ENCODE peak calls at places on chromosome 15, in nine cellular contexts. One of them, this sample, is unnamed.

GRCh38 chr15:90482124-90483011 is 47.4 kb upstream of the CRTC3 start:
- DNase-seq in RWPE1: peak
- DNase-seq in PC-3: peak
- DNase-seq in AG04450: peak
- DNase-seq in heart left ventricle: no peak
- DNase-seq in RWPE2: no peak
- DNase-seq in psoas muscle: no peak
- DNase-seq in breast epithelium: no peak
- DNase-seq in tibial nerve: peak
- DNase-seq in this sample: no peak

GRCh38 chr15:89822951-89823701 is 8.5 kb upstream of the ANPEP start:
- DNase-seq in tibial nerve: no peak
- DNase-seq in breast epithelium: no peak
- DNase-seq in psoas muscle: no peak
- DNase-seq in RWPE2: no peak
- DNase-seq in PC-3: peak
- DNase-seq in heart left ventricle: no peak
- DNase-seq in AG04450: no peak
- DNase-seq in RWPE1: no peak
- DNase-seq in this sample: no peak

GRCh38 chr15:55535436-55535835 is 27.4 kb upstream of the DNAAF4 start:
- DNase-seq in psoas muscle: no peak
- DNase-seq in RWPE1: no peak
- DNase-seq in RWPE2: no peak
- DNase-seq in AG04450: no peak
- DNase-seq in tibial nerve: no peak
- DNase-seq in PC-3: no peak
- DNase-seq in heart left ventricle: no peak
- DNase-seq in breast epithelium: no peak
- DNase-seq in this sample: no peak

GRCh38 chr15:38696120-38696727 is 131.6 kb upstream of the RASGRP1 start:
- DNase-seq in AG04450: no peak
- DNase-seq in psoas muscle: no peak
- DNase-seq in breast epithelium: no peak
- DNase-seq in RWPE1: no peak
- DNase-seq in PC-3: peak
- DNase-seq in heart left ventricle: no peak
- DNase-seq in RWPE2: no peak
- DNase-seq in tibial nerve: no peak
- DNase-seq in this sample: no peak

GRCh38 chr15:91593081-91593480 is 260.4 kb upstream of the SLCO3A1 start:
- DNase-seq in AG04450: no peak
- DNase-seq in tibial nerve: no peak
- DNase-seq in heart left ventricle: no peak
- DNase-seq in PC-3: no peak
- DNase-seq in RWPE1: no peak
- DNase-seq in breast epithelium: no peak
- DNase-seq in psoas muscle: no peak
- DNase-seq in RWPE2: no peak
- DNase-seq in this sample: no peak

GRCh38 chr15:71596672-71597071 is 213.7 kb upstream of the NR2E3 start:
- DNase-seq in RWPE2: no peak
- DNase-seq in RWPE1: no peak
- DNase-seq in tibial nerve: peak
- DNase-seq in breast epithelium: peak
- DNase-seq in PC-3: no peak
- DNase-seq in psoas muscle: peak
- DNase-seq in heart left ventricle: peak
- DNase-seq in AG04450: no peak
- DNase-seq in this sample: no peak

GRCh38 chr15:95857124-95857757 is 473.3 kb upstream of the NR2F2 start:
- DNase-seq in psoas muscle: no peak
- DNase-seq in tibial nerve: no peak
- DNase-seq in heart left ventricle: no peak
- DNase-seq in PC-3: peak
- DNase-seq in RWPE1: no peak
- DNase-seq in breast epithelium: no peak
- DNase-seq in AG04450: peak
- DNase-seq in RWPE2: no peak
- DNase-seq in this sample: no peak

GRCh38 chr15:60803059-60803458 is 324.1 kb upstream of the ICE2 start:
- DNase-seq in heart left ventricle: no peak
- DNase-seq in AG04450: no peak
- DNase-seq in psoas muscle: no peak
- DNase-seq in tibial nerve: no peak
- DNase-seq in PC-3: no peak
- DNase-seq in breast epithelium: no peak
- DNase-seq in RWPE2: no peak
- DNase-seq in RWPE1: no peak
- DNase-seq in this sample: no peak

GRCh38 chr15:75921732-75922703 is 18.3 kb downstream of the FBXO22 start:
- DNase-seq in RWPE2: peak
- DNase-seq in PC-3: peak
- DNase-seq in breast epithelium: no peak
- DNase-seq in RWPE1: peak
- DNase-seq in AG04450: no peak
- DNase-seq in psoas muscle: no peak
- DNase-seq in heart left ventricle: no peak
- DNase-seq in tibial nerve: peak
- DNase-seq in this sample: no peak

GRCh38 chr15:99755692-99756409 is 22.6 kb upstream of the LYSMD4 start:
- DNase-seq in AG04450: peak
- DNase-seq in tibial nerve: peak
- DNase-seq in RWPE2: no peak
- DNase-seq in breast epithelium: no peak
- DNase-seq in psoas muscle: peak
- DNase-seq in PC-3: peak
- DNase-seq in RWPE1: peak
- DNase-seq in heart left ventricle: peak
- DNase-seq in this sample: no peak

GRCh38 chr15:36601497-36601932 is 22.1 kb downstream of the CDIN1 start:
- DNase-seq in heart left ventricle: no peak
- DNase-seq in breast epithelium: no peak
- DNase-seq in psoas muscle: peak
- DNase-seq in RWPE2: no peak
- DNase-seq in RWPE1: peak
- DNase-seq in AG04450: peak
- DNase-seq in PC-3: peak
- DNase-seq in tibial nerve: peak
- DNase-seq in this sample: no peak

GRCh38 chr15:78422571-78423340 is 15.3 kb upstream of the IREB2 start:
- DNase-seq in heart left ventricle: peak
- DNase-seq in RWPE1: peak
- DNase-seq in RWPE2: peak
- DNase-seq in tibial nerve: peak
- DNase-seq in breast epithelium: peak
- DNase-seq in PC-3: peak
- DNase-seq in AG04450: peak
- DNase-seq in psoas muscle: peak
- DNase-seq in this sample: no peak

GRCh38 chr15:66879968-66880367 is 177.9 kb downstream of the SMAD6 start:
- DNase-seq in tibial nerve: peak
- DNase-seq in heart left ventricle: peak
- DNase-seq in RWPE1: no peak
- DNase-seq in psoas muscle: no peak
- DNase-seq in PC-3: no peak
- DNase-seq in RWPE2: no peak
- DNase-seq in AG04450: no peak
- DNase-seq in breast epithelium: no peak
- DNase-seq in this sample: peak

GRCh38 chr15:65550681-65551098 is 20.4 kb downstream of the HACD3 start:
- DNase-seq in psoas muscle: no peak
- DNase-seq in RWPE1: no peak
- DNase-seq in RWPE2: no peak
- DNase-seq in AG04450: peak
- DNase-seq in PC-3: no peak
- DNase-seq in breast epithelium: no peak
- DNase-seq in tibial nerve: no peak
- DNase-seq in heart left ventricle: no peak
- DNase-seq in this sample: no peak
- H3K27ac ChIP-seq in psoas muscle: no peak
- H3K27ac ChIP-seq in RWPE1: no peak
- H3K27ac ChIP-seq in RWPE2: no peak
- H3K27ac ChIP-seq in AG04450: no peak
- H3K27ac ChIP-seq in PC-3: no peak
- H3K27ac ChIP-seq in breast epithelium: peak
- H3K27ac ChIP-seq in tibial nerve: no peak
- H3K27ac ChIP-seq in heart left ventricle: no peak
- H3K27ac ChIP-seq in this sample: no peak

GRCh38 chr15:69806287-69806915 is 291.3 kb downstream of the TLE3 start:
- DNase-seq in PC-3: no peak
- DNase-seq in breast epithelium: no peak
- DNase-seq in RWPE1: no peak
- DNase-seq in AG04450: no peak
- DNase-seq in heart left ventricle: no peak
- DNase-seq in RWPE2: no peak
- DNase-seq in tibial nerve: no peak
- DNase-seq in psoas muscle: no peak
- DNase-seq in this sample: no peak
- H3K27ac ChIP-seq in PC-3: no peak
- H3K27ac ChIP-seq in breast epithelium: no peak
- H3K27ac ChIP-seq in RWPE1: no peak
- H3K27ac ChIP-seq in AG04450: no peak
- H3K27ac ChIP-seq in heart left ventricle: no peak
- H3K27ac ChIP-seq in RWPE2: no peak
- H3K27ac ChIP-seq in tibial nerve: no peak
- H3K27ac ChIP-seq in psoas muscle: no peak
- H3K27ac ChIP-seq in this sample: no peak

GRCh38 chr15:57506422-57506821 is 85.3 kb upstream of the MYZAP start:
- DNase-seq in tibial nerve: no peak
- DNase-seq in RWPE1: no peak
- DNase-seq in AG04450: no peak
- DNase-seq in heart left ventricle: no peak
- DNase-seq in RWPE2: no peak
- DNase-seq in psoas muscle: no peak
- DNase-seq in breast epithelium: no peak
- DNase-seq in PC-3: no peak
- DNase-seq in this sample: no peak

GRCh38 chr15:57507111-57507510 is 84.6 kb upstream of the MYZAP start:
- DNase-seq in breast epithelium: no peak
- DNase-seq in AG04450: no peak
- DNase-seq in RWPE1: no peak
- DNase-seq in RWPE2: no peak
- DNase-seq in PC-3: no peak
- DNase-seq in psoas muscle: no peak
- DNase-seq in heart left ventricle: no peak
- DNase-seq in tibial nerve: no peak
- DNase-seq in this sample: no peak

GRCh38 chr15:57509965-57510364 is 81.7 kb upstream of the MYZAP start:
- DNase-seq in PC-3: no peak
- DNase-seq in tibial nerve: no peak
- DNase-seq in AG04450: no peak
- DNase-seq in breast epithelium: no peak
- DNase-seq in heart left ventricle: no peak
- DNase-seq in RWPE1: no peak
- DNase-seq in RWPE2: no peak
- DNase-seq in psoas muscle: no peak
- DNase-seq in this sample: no peak

GRCh38 chr15:57509121-57509520 is 82.6 kb upstream of the MYZAP start:
- DNase-seq in RWPE1: no peak
- DNase-seq in RWPE2: no peak
- DNase-seq in psoas muscle: no peak
- DNase-seq in AG04450: no peak
- DNase-seq in PC-3: no peak
- DNase-seq in breast epithelium: no peak
- DNase-seq in heart left ventricle: peak
- DNase-seq in tibial nerve: no peak
- DNase-seq in this sample: no peak

GRCh38 chr15:57510647-57511046 is 81.1 kb upstream of the MYZAP start:
- DNase-seq in psoas muscle: no peak
- DNase-seq in heart left ventricle: peak
- DNase-seq in breast epithelium: no peak
- DNase-seq in tibial nerve: no peak
- DNase-seq in PC-3: no peak
- DNase-seq in AG04450: peak
- DNase-seq in RWPE2: no peak
- DNase-seq in RWPE1: no peak
- DNase-seq in this sample: no peak
- H3K27ac ChIP-seq in psoas muscle: no peak
- H3K27ac ChIP-seq in heart left ventricle: no peak
- H3K27ac ChIP-seq in breast epithelium: peak
- H3K27ac ChIP-seq in tibial nerve: no peak
- H3K27ac ChIP-seq in PC-3: no peak
- H3K27ac ChIP-seq in AG04450: peak
- H3K27ac ChIP-seq in RWPE2: no peak
- H3K27ac ChIP-seq in RWPE1: no peak
- H3K27ac ChIP-seq in this sample: peak

GRCh38 chr15:74548236-74548635 is 7.2 kb downstream of the ARID3B start:
- DNase-seq in breast epithelium: no peak
- DNase-seq in psoas muscle: no peak
- DNase-seq in AG04450: no peak
- DNase-seq in PC-3: no peak
- DNase-seq in heart left ventricle: no peak
- DNase-seq in tibial nerve: no peak
- DNase-seq in RWPE2: no peak
- DNase-seq in RWPE1: no peak
- DNase-seq in this sample: no peak
- H3K27ac ChIP-seq in breast epithelium: no peak
- H3K27ac ChIP-seq in psoas muscle: no peak
- H3K27ac ChIP-seq in AG04450: no peak
- H3K27ac ChIP-seq in PC-3: no peak
- H3K27ac ChIP-seq in heart left ventricle: no peak
- H3K27ac ChIP-seq in tibial nerve: no peak
- H3K27ac ChIP-seq in RWPE2: no peak
- H3K27ac ChIP-seq in RWPE1: no peak
- H3K27ac ChIP-seq in this sample: no peak

DNA sequence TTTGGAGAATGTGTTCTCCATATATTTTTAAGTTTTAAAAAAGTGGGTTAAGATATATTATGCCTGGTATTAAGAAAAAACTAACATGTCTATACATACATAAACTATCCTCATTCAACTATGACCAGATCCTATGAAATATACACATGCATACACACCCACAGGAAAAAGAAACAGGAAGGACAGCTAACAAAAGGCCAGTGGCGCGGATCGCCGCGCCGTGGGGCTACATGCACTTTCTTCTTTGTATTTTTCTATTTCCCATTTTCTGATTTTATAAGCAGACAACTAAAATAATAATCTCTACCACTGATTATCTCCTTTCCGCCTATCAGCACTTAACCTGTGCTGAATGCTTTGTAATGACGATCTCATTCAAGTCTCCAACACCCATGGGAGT is 160.1 kb downstream of the OR4M2 start:
- DNase-seq in tibial nerve: no peak
- DNase-seq in RWPE2: no peak
- DNase-seq in RWPE1: no peak
- DNase-seq in psoas muscle: no peak
- DNase-seq in breast epithelium: no peak
- DNase-seq in AG04450: no peak
- DNase-seq in PC-3: no peak
- DNase-seq in heart left ventricle: no peak
- DNase-seq in this sample: no peak
- H3K27ac ChIP-seq in tibial nerve: no peak
- H3K27ac ChIP-seq in RWPE2: no peak
- H3K27ac ChIP-seq in RWPE1: peak
- H3K27ac ChIP-seq in psoas muscle: no peak
- H3K27ac ChIP-seq in breast epithelium: no peak
- H3K27ac ChIP-seq in AG04450: no peak
- H3K27ac ChIP-seq in PC-3: no peak
- H3K27ac ChIP-seq in heart left ventricle: no peak
- H3K27ac ChIP-seq in this sample: no peak

This sample was measured in vagina.